ENCODE peak calls at places on chromosomes 7 and 10, in six cellular contexts. One of them, this sample, is unnamed.

GRCh38 chr7:116986611-116987565 is 33.6 kb downstream of the ST7 start:
- DNase-seq in activated naive CD4-positive, alpha-beta T cell treated with anti-CD3 and anti-CD28 coated beads, Interleukin-2, amount 50 U/mL, for 72 hours: no peak
- DNase-seq in fibroblast of the conjunctiva: no peak
- DNase-seq in cerebellar nuclear complex: no peak
- DNase-seq in activated CD4-positive, alpha-beta T cell treated with anti-CD3 and anti-CD28 coated beads for 36 hours: no peak
- DNase-seq in CD14-positive monocyte: no peak
- DNase-seq in this sample: no peak

GRCh38 chr10:8365935-8366911 is 311.7 kb downstream of the GATA3 start:
- DNase-seq in CD14-positive monocyte: no peak
- DNase-seq in activated naive CD4-positive, alpha-beta T cell treated with anti-CD3 and anti-CD28 coated beads, Interleukin-2, amount 50 U/mL, for 72 hours: no peak
- DNase-seq in fibroblast of the conjunctiva: no peak
- DNase-seq in activated CD4-positive, alpha-beta T cell treated with anti-CD3 and anti-CD28 coated beads for 36 hours: peak
- DNase-seq in cerebellar nuclear complex: no peak
- DNase-seq in this sample: no peak

GRCh38 chr10:132063432-132063831 is 2.3 kb upstream of the JAKMIP3 start:
- DNase-seq in activated CD4-positive, alpha-beta T cell treated with anti-CD3 and anti-CD28 coated beads for 36 hours: no peak
- DNase-seq in CD14-positive monocyte: no peak
- DNase-seq in activated naive CD4-positive, alpha-beta T cell treated with anti-CD3 and anti-CD28 coated beads, Interleukin-2, amount 50 U/mL, for 72 hours: no peak
- DNase-seq in fibroblast of the conjunctiva: no peak
- DNase-seq in cerebellar nuclear complex: no peak
- DNase-seq in this sample: no peak

GRCh38 chr10:125472037-125472607 is 210.8 kb downstream of the TEX36 start:
- DNase-seq in CD14-positive monocyte: no peak
- DNase-seq in activated CD4-positive, alpha-beta T cell treated with anti-CD3 and anti-CD28 coated beads for 36 hours: no peak
- DNase-seq in fibroblast of the conjunctiva: no peak
- DNase-seq in activated naive CD4-positive, alpha-beta T cell treated with anti-CD3 and anti-CD28 coated beads, Interleukin-2, amount 50 U/mL, for 72 hours: no peak
- DNase-seq in cerebellar nuclear complex: no peak
- DNase-seq in this sample: no peak

GRCh38 chr10:77422491-77423338 is 214.9 kb downstream of the KCNMA1 start:
- DNase-seq in cerebellar nuclear complex: no peak
- DNase-seq in activated naive CD4-positive, alpha-beta T cell treated with anti-CD3 and anti-CD28 coated beads, Interleukin-2, amount 50 U/mL, for 72 hours: no peak
- DNase-seq in activated CD4-positive, alpha-beta T cell treated with anti-CD3 and anti-CD28 coated beads for 36 hours: no peak
- DNase-seq in CD14-positive monocyte: no peak
- DNase-seq in fibroblast of the conjunctiva: no peak
- DNase-seq in this sample: peak

GRCh38 chr10:132820056-132820455 is 34.1 kb upstream of the NKX6-2 start:
- DNase-seq in CD14-positive monocyte: no peak
- DNase-seq in activated CD4-positive, alpha-beta T cell treated with anti-CD3 and anti-CD28 coated beads for 36 hours: no peak
- DNase-seq in activated naive CD4-positive, alpha-beta T cell treated with anti-CD3 and anti-CD28 coated beads, Interleukin-2, amount 50 U/mL, for 72 hours: no peak
- DNase-seq in cerebellar nuclear complex: no peak
- DNase-seq in fibroblast of the conjunctiva: no peak
- DNase-seq in this sample: no peak

GRCh38 chr10:78630944-78631838 is 437.6 kb upstream of the ZMIZ1 start:
- DNase-seq in fibroblast of the conjunctiva: no peak
- DNase-seq in activated naive CD4-positive, alpha-beta T cell treated with anti-CD3 and anti-CD28 coated beads, Interleukin-2, amount 50 U/mL, for 72 hours: no peak
- DNase-seq in activated CD4-positive, alpha-beta T cell treated with anti-CD3 and anti-CD28 coated beads for 36 hours: peak
- DNase-seq in cerebellar nuclear complex: no peak
- DNase-seq in CD14-positive monocyte: no peak
- DNase-seq in this sample: no peak

GRCh38 chr10:103847909-103848468 is 7.4 kb downstream of the SH3PXD2A start:
- DNase-seq in fibroblast of the conjunctiva: no peak
- DNase-seq in activated naive CD4-positive, alpha-beta T cell treated with anti-CD3 and anti-CD28 coated beads, Interleukin-2, amount 50 U/mL, for 72 hours: no peak
- DNase-seq in CD14-positive monocyte: no peak
- DNase-seq in cerebellar nuclear complex: no peak
- DNase-seq in activated CD4-positive, alpha-beta T cell treated with anti-CD3 and anti-CD28 coated beads for 36 hours: peak
- DNase-seq in this sample: no peak

GRCh38 chr10:91220954-91221696 is 662 bp downstream of the PCGF5 start:
- DNase-seq in cerebellar nuclear complex: no peak
- DNase-seq in CD14-positive monocyte: peak
- DNase-seq in activated CD4-positive, alpha-beta T cell treated with anti-CD3 and anti-CD28 coated beads for 36 hours: peak
- DNase-seq in activated naive CD4-positive, alpha-beta T cell treated with anti-CD3 and anti-CD28 coated beads, Interleukin-2, amount 50 U/mL, for 72 hours: no peak
- DNase-seq in fibroblast of the conjunctiva: no peak
- DNase-seq in this sample: peak

GRCh38 chr10:132571565-132572544 is 34.3 kb downstream of the INPP5A start:
- DNase-seq in activated naive CD4-positive, alpha-beta T cell treated with anti-CD3 and anti-CD28 coated beads, Interleukin-2, amount 50 U/mL, for 72 hours: peak
- DNase-seq in fibroblast of the conjunctiva: peak
- DNase-seq in activated CD4-positive, alpha-beta T cell treated with anti-CD3 and anti-CD28 coated beads for 36 hours: peak
- DNase-seq in CD14-positive monocyte: peak
- DNase-seq in cerebellar nuclear complex: no peak
- DNase-seq in this sample: peak

GRCh38 chr7:1081931-1082401 is 5.9 kb upstream of the GPER1 start:
- DNase-seq in activated CD4-positive, alpha-beta T cell treated with anti-CD3 and anti-CD28 coated beads for 36 hours: no peak
- DNase-seq in CD14-positive monocyte: no peak
- DNase-seq in cerebellar nuclear complex: no peak
- DNase-seq in fibroblast of the conjunctiva: no peak
- DNase-seq in activated naive CD4-positive, alpha-beta T cell treated with anti-CD3 and anti-CD28 coated beads, Interleukin-2, amount 50 U/mL, for 72 hours: no peak
- DNase-seq in this sample: no peak

GRCh38 chr10:102868976-102869289 is 337 bp upstream of the AS3MT start:
- DNase-seq in activated CD4-positive, alpha-beta T cell treated with anti-CD3 and anti-CD28 coated beads for 36 hours: no peak
- DNase-seq in activated naive CD4-positive, alpha-beta T cell treated with anti-CD3 and anti-CD28 coated beads, Interleukin-2, amount 50 U/mL, for 72 hours: no peak
- DNase-seq in fibroblast of the conjunctiva: no peak
- DNase-seq in CD14-positive monocyte: no peak
- DNase-seq in cerebellar nuclear complex: no peak
- DNase-seq in this sample: no peak

GRCh38 chr7:156652886-156653568 is 12.5 kb downstream of the RNF32 start:
- DNase-seq in activated CD4-positive, alpha-beta T cell treated with anti-CD3 and anti-CD28 coated beads for 36 hours: no peak
- DNase-seq in cerebellar nuclear complex: no peak
- DNase-seq in CD14-positive monocyte: no peak
- DNase-seq in activated naive CD4-positive, alpha-beta T cell treated with anti-CD3 and anti-CD28 coated beads, Interleukin-2, amount 50 U/mL, for 72 hours: no peak
- DNase-seq in fibroblast of the conjunctiva: no peak
- DNase-seq in this sample: no peak

GRCh38 chr10:48945441-48946143 is 6.0 kb upstream of the LRRC18 start:
- DNase-seq in activated CD4-positive, alpha-beta T cell treated with anti-CD3 and anti-CD28 coated beads for 36 hours: no peak
- DNase-seq in cerebellar nuclear complex: no peak
- DNase-seq in fibroblast of the conjunctiva: no peak
- DNase-seq in CD14-positive monocyte: peak
- DNase-seq in activated naive CD4-positive, alpha-beta T cell treated with anti-CD3 and anti-CD28 coated beads, Interleukin-2, amount 50 U/mL, for 72 hours: no peak
- DNase-seq in this sample: no peak

GRCh38 chr7:66557214-66558200 is 71.2 kb upstream of the KCTD7 start:
- DNase-seq in activated naive CD4-positive, alpha-beta T cell treated with anti-CD3 and anti-CD28 coated beads, Interleukin-2, amount 50 U/mL, for 72 hours: no peak
- DNase-seq in cerebellar nuclear complex: no peak
- DNase-seq in activated CD4-positive, alpha-beta T cell treated with anti-CD3 and anti-CD28 coated beads for 36 hours: peak
- DNase-seq in CD14-positive monocyte: peak
- DNase-seq in fibroblast of the conjunctiva: no peak
- DNase-seq in this sample: peak

GRCh38 chr7:77455334-77455733 is 39.2 kb upstream of the GSAP start:
- DNase-seq in CD14-positive monocyte: peak
- DNase-seq in fibroblast of the conjunctiva: peak
- DNase-seq in cerebellar nuclear complex: no peak
- DNase-seq in activated CD4-positive, alpha-beta T cell treated with anti-CD3 and anti-CD28 coated beads for 36 hours: no peak
- DNase-seq in activated naive CD4-positive, alpha-beta T cell treated with anti-CD3 and anti-CD28 coated beads, Interleukin-2, amount 50 U/mL, for 72 hours: no peak
- DNase-seq in this sample: no peak

GRCh38 chr10:11204355-11204879 is 186.7 kb downstream of the CELF2 start:
- DNase-seq in fibroblast of the conjunctiva: no peak
- DNase-seq in cerebellar nuclear complex: no peak
- DNase-seq in CD14-positive monocyte: no peak
- DNase-seq in activated CD4-positive, alpha-beta T cell treated with anti-CD3 and anti-CD28 coated beads for 36 hours: no peak
- DNase-seq in activated naive CD4-positive, alpha-beta T cell treated with anti-CD3 and anti-CD28 coated beads, Interleukin-2, amount 50 U/mL, for 72 hours: no peak
- DNase-seq in this sample: no peak

GRCh38 chr7:31948041-31948440 is 122.2 kb downstream of the PDE1C start:
- DNase-seq in cerebellar nuclear complex: no peak
- DNase-seq in activated CD4-positive, alpha-beta T cell treated with anti-CD3 and anti-CD28 coated beads for 36 hours: no peak
- DNase-seq in fibroblast of the conjunctiva: peak
- DNase-seq in activated naive CD4-positive, alpha-beta T cell treated with anti-CD3 and anti-CD28 coated beads, Interleukin-2, amount 50 U/mL, for 72 hours: no peak
- DNase-seq in CD14-positive monocyte: no peak
- DNase-seq in this sample: no peak

GRCh38 chr7:37109853-37110252 is 338.8 kb downstream of the ELMO1 start:
- DNase-seq in cerebellar nuclear complex: no peak
- DNase-seq in activated CD4-positive, alpha-beta T cell treated with anti-CD3 and anti-CD28 coated beads for 36 hours: no peak
- DNase-seq in CD14-positive monocyte: no peak
- DNase-seq in activated naive CD4-positive, alpha-beta T cell treated with anti-CD3 and anti-CD28 coated beads, Interleukin-2, amount 50 U/mL, for 72 hours: no peak
- DNase-seq in fibroblast of the conjunctiva: no peak
- DNase-seq in this sample: no peak

GRCh38 chr7:34837826-34838225 is 179.8 kb downstream of the NPSR1 start:
- DNase-seq in CD14-positive monocyte: no peak
- DNase-seq in cerebellar nuclear complex: no peak
- DNase-seq in fibroblast of the conjunctiva: no peak
- DNase-seq in activated naive CD4-positive, alpha-beta T cell treated with anti-CD3 and anti-CD28 coated beads, Interleukin-2, amount 50 U/mL, for 72 hours: no peak
- DNase-seq in activated CD4-positive, alpha-beta T cell treated with anti-CD3 and anti-CD28 coated beads for 36 hours: no peak
- DNase-seq in this sample: no peak

GRCh38 chr7:7221602-7222038 is 39.3 kb downstream of the C1GALT1 start:
- DNase-seq in CD14-positive monocyte: no peak
- DNase-seq in activated naive CD4-positive, alpha-beta T cell treated with anti-CD3 and anti-CD28 coated beads, Interleukin-2, amount 50 U/mL, for 72 hours: no peak
- DNase-seq in activated CD4-positive, alpha-beta T cell treated with anti-CD3 and anti-CD28 coated beads for 36 hours: no peak
- DNase-seq in cerebellar nuclear complex: no peak
- DNase-seq in fibroblast of the conjunctiva: peak
- DNase-seq in this sample: no peak

GRCh38 chr10:71039551-71039950 is 151.2 kb upstream of the PCBD1 start:
- DNase-seq in activated CD4-positive, alpha-beta T cell treated with anti-CD3 and anti-CD28 coated beads for 36 hours: no peak
- DNase-seq in fibroblast of the conjunctiva: no peak
- DNase-seq in CD14-positive monocyte: no peak
- DNase-seq in activated naive CD4-positive, alpha-beta T cell treated with anti-CD3 and anti-CD28 coated beads, Interleukin-2, amount 50 U/mL, for 72 hours: no peak
- DNase-seq in cerebellar nuclear complex: no peak
- DNase-seq in this sample: no peak

GRCh38 chr10:970311-971149 is 17.7 kb upstream of the GTPBP4 start:
- DNase-seq in activated naive CD4-positive, alpha-beta T cell treated with anti-CD3 and anti-CD28 coated beads, Interleukin-2, amount 50 U/mL, for 72 hours: no peak
- DNase-seq in CD14-positive monocyte: no peak
- DNase-seq in fibroblast of the conjunctiva: no peak
- DNase-seq in activated CD4-positive, alpha-beta T cell treated with anti-CD3 and anti-CD28 coated beads for 36 hours: no peak
- DNase-seq in cerebellar nuclear complex: no peak
- DNase-seq in this sample: no peak

GRCh38 chr10:124668517-124669051 is 75.6 kb downstream of the FAM53B start:
- DNase-seq in CD14-positive monocyte: no peak
- DNase-seq in activated CD4-positive, alpha-beta T cell treated with anti-CD3 and anti-CD28 coated beads for 36 hours: no peak
- DNase-seq in cerebellar nuclear complex: no peak
- DNase-seq in activated naive CD4-positive, alpha-beta T cell treated with anti-CD3 and anti-CD28 coated beads, Interleukin-2, amount 50 U/mL, for 72 hours: no peak
- DNase-seq in fibroblast of the conjunctiva: no peak
- DNase-seq in this sample: no peak

GRCh38 chr10:75532253-75532924 is 101.0 kb downstream of the LRMDA start:
- DNase-seq in CD14-positive monocyte: peak
- DNase-seq in activated naive CD4-positive, alpha-beta T cell treated with anti-CD3 and anti-CD28 coated beads, Interleukin-2, amount 50 U/mL, for 72 hours: no peak
- DNase-seq in cerebellar nuclear complex: no peak
- DNase-seq in fibroblast of the conjunctiva: no peak
- DNase-seq in activated CD4-positive, alpha-beta T cell treated with anti-CD3 and anti-CD28 coated beads for 36 hours: no peak
- DNase-seq in this sample: no peak

GRCh38 chr7:74371381-74372059 is 82.2 kb upstream of the GTF2IRD1 start:
- DNase-seq in activated naive CD4-positive, alpha-beta T cell treated with anti-CD3 and anti-CD28 coated beads, Interleukin-2, amount 50 U/mL, for 72 hours: no peak
- DNase-seq in fibroblast of the conjunctiva: no peak
- DNase-seq in activated CD4-positive, alpha-beta T cell treated with anti-CD3 and anti-CD28 coated beads for 36 hours: peak
- DNase-seq in CD14-positive monocyte: no peak
- DNase-seq in cerebellar nuclear complex: no peak
- DNase-seq in this sample: peak

GRCh38 chr7:47422631-47423030 is 159.3 kb downstream of the TNS3 start:
- DNase-seq in activated CD4-positive, alpha-beta T cell treated with anti-CD3 and anti-CD28 coated beads for 36 hours: no peak
- DNase-seq in activated naive CD4-positive, alpha-beta T cell treated with anti-CD3 and anti-CD28 coated beads, Interleukin-2, amount 50 U/mL, for 72 hours: no peak
- DNase-seq in cerebellar nuclear complex: no peak
- DNase-seq in CD14-positive monocyte: no peak
- DNase-seq in fibroblast of the conjunctiva: no peak
- DNase-seq in this sample: no peak